ENCODE peak calls at places on chromosome 11, in ten cellular contexts. O is pancreas; A is GM12865; Y is activated naive CD4-positive, alpha-beta T cell treated with anti-CD3 and anti-CD28 coated beads, Interleukin-2, amount 10 ng/mL, durations not matched to agents 7 days and 5 days; E is AG08396; X is hypothalamus; T is small intestine; C is dermis blood vessel endothelial cell; V is amniotic epithelial cell; N is non-pigmented ciliary epithelial cell. Q is an unnamed sample.

GRCh38 chr11:8690374-8691342 is 8.1 kb downstream of the RPL27A start:
- DNase-seq in O (no peak), A (no peak), Y (no peak), E (no peak), X (no peak), T (no peak), C (no peak), V (no peak), N (no peak), Q (no peak)

GRCh38 chr11:876550-876949 is 33.9 kb downstream of the TSPAN4 start:
- DNase-seq in O (peak; percentile 82), A (no peak), Y (no peak), E (no peak), X (peak; percentile 51), T (no peak), C (no peak), V (no peak), N (no peak), Q (no peak)

GRCh38 chr11:45089845-45090499 is 56.5 kb upstream of the PRDM11 start:
- DNase-seq in O (no peak), A (no peak), Y (no peak), E (no peak), X (no peak), T (no peak), C (no peak), V (peak; percentile 54), N (no peak), Q (peak; percentile 37)

GRCh38 chr11:1069740-1070139 is 4.9 kb upstream of the MUC2 start:
- DNase-seq in O (no peak), A (no peak), Y (no peak), E (no peak), X (no peak), T (no peak), C (no peak), V (no peak), N (no peak), Q (no peak)

GRCh38 chr11:112878228-112878627 is 83.0 kb upstream of the NCAM1 start:
- DNase-seq in O (no peak), A (no peak), Y (no peak), E (no peak), X (no peak), T (no peak), C (no peak), V (no peak), N (no peak), Q (no peak)

GRCh38 chr11:22674470-22675426 is 8.3 kb downstream of the GAS2 start:
- DNase-seq in O (peak; percentile 54), A (no peak), Y (no peak), E (no peak), X (no peak), T (peak; percentile 66), C (no peak), V (no peak), N (no peak), Q (peak; percentile 82)

GRCh38 chr11:119807402-119807801 is 78.4 kb upstream of the NECTIN1 start:
- DNase-seq in O (no peak), A (no peak), Y (no peak), E (no peak), X (no peak), T (no peak), C (no peak), V (no peak), N (no peak), Q (no peak)

GRCh38 chr11:28835790-28836189 is 727.6 kb downstream of the METTL15 start:
- DNase-seq in O (no peak), A (no peak), Y (no peak), E (no peak), X (no peak), T (no peak), C (peak; percentile 79), V (peak; percentile 70), N (no peak), Q (no peak)

GRCh38 chr11:91219501-91219900 is 996.7 kb upstream of the CHORDC1 start:
- DNase-seq in O (no peak), A (no peak), Y (no peak), E (no peak), X (no peak), T (no peak), C (no peak), V (peak; percentile 75), N (no peak), Q (no peak)

Q was measured in NCI-H526.